ENCODE peak calls at places on chromosomes 7 and 10, in nine cellular contexts. B is iris pigment epithelial cell; T is NCI-H510A; H is activated CD8-positive, alpha-beta memory T cell treated with anti-CD3 and anti-CD28 coated beads for 48 hours; P is fibroblast of mammary gland; K is NCI-H1436; E is T1000; W is naive thymus-derived CD4-positive, alpha-beta T cell; O is stimulated activated CD8-positive, alpha-beta memory T cell treated with anti-CD3 and anti-CD28 coated beads, Interleukin-15, amount 100 ng/mL, for 1 hour. S is an unnamed sample.

GRCh38 chr10:128268015-128268722 is 141.9 kb upstream of the MKI67 start:
- DNase-seq in B (peak), T (no peak), H (no peak), P (peak), K (peak), E (no peak), W (no peak), O (no peak), S (peak)

GRCh38 chr10:121644501-121644900 is 46.3 kb upstream of the FGFR2 start:
- DNase-seq in B (no peak), T (no peak), H (no peak), P (no peak), K (no peak), E (no peak), W (no peak), O (no peak), S (no peak)

GRCh38 chr7:92563345-92563744 is 26.8 kb downstream of the FAM133B start:
- DNase-seq in B (peak), T (no peak), H (no peak), P (no peak), K (no peak), E (no peak), W (no peak), O (no peak), S (no peak)

GRCh38 chr7:155951554-155952158 is 139.4 kb upstream of the SHH start:
- DNase-seq in B (peak), T (no peak), H (no peak), P (peak), K (no peak), E (peak), W (no peak), O (no peak), S (peak)

GRCh38 chr10:111316607-111317006 is 239.8 kb downstream of the ADRA2A start:
- DNase-seq in B (no peak), T (no peak), H (no peak), P (no peak), K (no peak), E (no peak), W (no peak), O (no peak), S (no peak)

GRCh38 chr7:64872351-64872750 is 30.7 kb upstream of the ZNF273 start:
- DNase-seq in B (no peak), T (no peak), H (no peak), P (no peak), K (no peak), E (no peak), W (no peak), O (no peak), S (no peak)

GRCh38 chr7:64310426-64310825 is 3.3 kb upstream of the ZNF736 start:
- DNase-seq in B (no peak), T (no peak), H (no peak), P (no peak), K (no peak), E (no peak), W (no peak), O (no peak), S (no peak)

GRCh38 chr10:34356463-34356862 is 458.6 kb downstream of the PARD3 start:
- DNase-seq in B (no peak), T (no peak), H (no peak), P (no peak), K (no peak), E (no peak), W (no peak), O (no peak), S (no peak)

GRCh38 chr7:50339990-50340500 is 35.5 kb downstream of the IKZF1 start:
- DNase-seq in B (no peak), T (no peak), H (no peak), P (no peak), K (no peak), E (no peak), W (peak), O (no peak), S (no peak)

GRCh38 chr7:36999851-37000480 is 275.7 kb upstream of the AOAH start:
- DNase-seq in B (no peak), T (no peak), H (no peak), P (peak), K (no peak), E (no peak), W (no peak), O (no peak), S (no peak)

GRCh38 chr7:28280516-28280915 is 99.9 kb upstream of the JAZF1 start:
- DNase-seq in B (no peak), T (no peak), H (no peak), P (no peak), K (no peak), E (no peak), W (no peak), O (no peak), S (no peak)

GRCh38 chr7:7970113-7970619 is 1.6 kb downstream of the GLCCI1 start:
- DNase-seq in B (no peak), T (no peak), H (no peak), P (no peak), K (no peak), E (no peak), W (no peak), O (no peak), S (no peak)

GRCh38 chr10:13099144-13099665 is 758 bp upstream of the OPTN start:
- DNase-seq in B (peak), T (peak), H (no peak), P (peak), K (peak), E (no peak), W (peak), O (no peak), S (peak)

GRCh38 chr7:125926621-125927020 is 997.0 kb upstream of the POT1 start:
- DNase-seq in B (no peak), T (no peak), H (no peak), P (no peak), K (no peak), E (no peak), W (no peak), O (no peak), S (peak)

GRCh38 chr7:137950263-137950621 is 51.6 kb downstream of the CREB3L2 start:
- DNase-seq in B (no peak), T (no peak), H (no peak), P (no peak), K (no peak), E (no peak), W (no peak), O (no peak), S (no peak)

S was measured in ELR.